ENCODE peak calls at places on chromosomes 13 and 19, in ten cellular contexts. J is SK-MEL-5; M is mesenchymal stem cell; H is NCI-H187 treated with DMSO at 0.1 percent for 48 hours; L is erythroblast; R is DMS153; V is astrocyte of the spinal cord; U is effector CD8-positive, alpha-beta T cell; B is SW480; I is non-pigmented ciliary epithelial cell. Q is an unnamed sample.

GRCh38 chr19:56577719-56578602 is 10.7 kb downstream of the ZNF470 start:
- DNase-seq in M (no peak), I (no peak), U (no peak), L (no peak), V (no peak), R (no peak), B (no peak), H (no peak), J (no peak), Q (no peak)

GRCh38 chr19:30253581-30253996 is 118.6 kb upstream of the ZNF536 start:
- DNase-seq in L (no peak), M (no peak), I (no peak), J (no peak), B (peak; percentile 76), U (no peak), V (no peak), R (no peak), H (no peak), Q (no peak)

GRCh38 chr13:40152145-40152544 is 496.7 kb downstream of the COG6 start:
- DNase-seq in M (peak; percentile 65), L (peak; percentile 7), I (peak; percentile 55), J (peak; percentile 73), B (no peak), U (no peak), V (peak; percentile 75), R (no peak), H (no peak), Q (no peak)

GRCh38 chr13:60591348-60591747 is 194.3 kb downstream of the TDRD3 start:
- DNase-seq in B (peak; percentile 12), R (no peak), H (no peak), J (no peak), U (no peak), L (no peak), M (no peak), V (peak; percentile 93), I (peak; percentile 67), Q (no peak)

GRCh38 chr19:35885909-35886308 is 14.4 kb downstream of the NFKBID start:
- DNase-seq in L (no peak), I (no peak), U (no peak), B (no peak), V (no peak), J (no peak), H (no peak), M (no peak), R (no peak), Q (no peak)

GRCh38 chr19:13103961-13104847 is 1.5 kb upstream of the LYL1 start:
- DNase-seq in M (no peak), J (peak; percentile 25), I (no peak), R (no peak), B (no peak), H (no peak), V (no peak), U (peak; percentile 57), L (peak; percentile 84), Q (no peak)

GRCh38 chr19:932647-933552 is 7.1 kb downstream of the ARID3A start:
- DNase-seq in I (peak; percentile 75), J (no peak), M (peak; percentile 95), L (no peak), H (no peak), B (peak; percentile 81), V (peak; percentile 94), U (peak; percentile 16), R (no peak), Q (no peak)

GRCh38 chr13:29978211-29978610 is 127.8 kb upstream of the UBL3 start:
- DNase-seq in U (no peak), L (no peak), R (no peak), M (peak; percentile 21), H (no peak), I (no peak), J (peak; percentile 73), B (no peak), V (no peak), Q (no peak)

GRCh38 chr19:21607453-21607852 is 102.1 kb downstream of the ZNF429 start:
- DNase-seq in L (no peak), M (no peak), B (no peak), U (no peak), I (no peak), H (no peak), R (no peak), J (no peak), V (no peak), Q (no peak)

GRCh38 chr19:12676384-12676792 is 5.3 kb downstream of the DHPS start:
- DNase-seq in L (peak; percentile 90), I (no peak), M (peak; percentile 78), J (peak; percentile 83), B (peak; percentile 68), U (peak; percentile 76), V (peak; percentile 64), H (no peak), R (peak; percentile 45), Q (peak; percentile 60)

GRCh38 chr19:40274585-40275544 is 10.3 kb downstream of the AKT2 start:
- DNase-seq in U (peak; percentile 13), B (no peak), R (no peak), J (no peak), V (no peak), H (no peak), I (no peak), M (no peak), L (peak; percentile 40), Q (no peak)

GRCh38 chr13:100196380-100196779 is 107.5 kb downstream of the PCCA start:
- DNase-seq in V (no peak), J (no peak), H (no peak), M (no peak), L (no peak), B (no peak), U (no peak), R (no peak), I (no peak), Q (no peak)